ENCODE peak calls at places on chromosomes 2 and 18, in five cellular contexts. One of them, this sample, is unnamed.

GRCh38 chr2:178844269-178844668 is 37.0 kb upstream of the TTN start:
- DNase-seq in left ventricle myocardium inferior: no peak
- DNase-seq in transverse colon: no peak
- DNase-seq in ovary: no peak
- DNase-seq in MCF 10A: no peak
- DNase-seq in this sample: no peak

GRCh38 chr2:169743549-169743948 is 9.9 kb downstream of the KLHL23 start:
- DNase-seq in left ventricle myocardium inferior: no peak
- DNase-seq in transverse colon: no peak
- DNase-seq in ovary: peak; percentile 51
- DNase-seq in MCF 10A: no peak
- DNase-seq in this sample: no peak

GRCh38 chr2:189412330-189412953 is 28.8 kb upstream of the WDR75 start:
- DNase-seq in left ventricle myocardium inferior: no peak
- DNase-seq in transverse colon: peak; percentile 21
- DNase-seq in ovary: no peak
- DNase-seq in MCF 10A: peak; percentile 61
- DNase-seq in this sample: peak; percentile 45

GRCh38 chr2:19098467-19099160 is 259.8 kb downstream of the OSR1 start:
- DNase-seq in left ventricle myocardium inferior: no peak
- DNase-seq in transverse colon: no peak
- DNase-seq in ovary: no peak
- DNase-seq in MCF 10A: no peak
- DNase-seq in this sample: no peak

GRCh38 chr2:61371027-61371426 is 99.9 kb downstream of the USP34 start:
- DNase-seq in left ventricle myocardium inferior: no peak
- DNase-seq in transverse colon: no peak
- DNase-seq in ovary: no peak
- DNase-seq in MCF 10A: no peak
- DNase-seq in this sample: no peak

GRCh38 chr2:96024336-96025106 is 10.2 kb downstream of the GPAT2 start:
- DNase-seq in left ventricle myocardium inferior: no peak
- DNase-seq in transverse colon: no peak
- DNase-seq in ovary: no peak
- DNase-seq in MCF 10A: no peak
- DNase-seq in this sample: no peak

GRCh38 chr2:105809099-105809473 is 64.4 kb downstream of the NCK2 start:
- DNase-seq in left ventricle myocardium inferior: no peak
- DNase-seq in transverse colon: no peak
- DNase-seq in ovary: no peak
- DNase-seq in MCF 10A: no peak
- DNase-seq in this sample: no peak

GRCh38 chr2:150169230-150169629 is 318.2 kb downstream of the RND3 start:
- DNase-seq in left ventricle myocardium inferior: peak; percentile 32
- DNase-seq in transverse colon: no peak
- DNase-seq in ovary: no peak
- DNase-seq in MCF 10A: peak; percentile 38
- DNase-seq in this sample: no peak

GRCh38 chr2:68909793-68910674 is 38.8 kb upstream of the BMP10 start:
- DNase-seq in left ventricle myocardium inferior: peak; percentile 44
- DNase-seq in transverse colon: peak; percentile 81
- DNase-seq in ovary: peak; percentile 77
- DNase-seq in MCF 10A: peak; percentile 84
- DNase-seq in this sample: peak; percentile 56

GRCh38 chr18:77133051-77133919 is 702 bp upstream of the MBP start:
- DNase-seq in left ventricle myocardium inferior: no peak
- DNase-seq in transverse colon: peak; percentile 55
- DNase-seq in ovary: peak; percentile 70
- DNase-seq in MCF 10A: no peak
- DNase-seq in this sample: no peak

GRCh38 chr2:180255981-180256380 is 248.9 kb upstream of the CWC22 start:
- DNase-seq in left ventricle myocardium inferior: no peak
- DNase-seq in transverse colon: no peak
- DNase-seq in ovary: no peak
- DNase-seq in MCF 10A: no peak
- DNase-seq in this sample: no peak

GRCh38 chr2:111972955-111973565 is 74.7 kb downstream of the MERTK start:
- DNase-seq in left ventricle myocardium inferior: no peak
- DNase-seq in transverse colon: peak; percentile 17
- DNase-seq in ovary: no peak
- DNase-seq in MCF 10A: peak; percentile 47
- DNase-seq in this sample: no peak

GRCh38 chr2:222864296-222864695 is 3.5 kb downstream of the ACSL3 start:
- DNase-seq in left ventricle myocardium inferior: no peak
- DNase-seq in transverse colon: no peak
- DNase-seq in ovary: no peak
- DNase-seq in MCF 10A: peak; percentile 75
- DNase-seq in this sample: peak; percentile 32

GRCh38 chr2:68943581-68944568 is 8.8 kb downstream of the GKN2 start:
- DNase-seq in left ventricle myocardium inferior: no peak
- DNase-seq in transverse colon: peak; percentile 59
- DNase-seq in ovary: peak; percentile 49
- DNase-seq in MCF 10A: peak; percentile 79
- DNase-seq in this sample: peak; percentile 31

DNA sequence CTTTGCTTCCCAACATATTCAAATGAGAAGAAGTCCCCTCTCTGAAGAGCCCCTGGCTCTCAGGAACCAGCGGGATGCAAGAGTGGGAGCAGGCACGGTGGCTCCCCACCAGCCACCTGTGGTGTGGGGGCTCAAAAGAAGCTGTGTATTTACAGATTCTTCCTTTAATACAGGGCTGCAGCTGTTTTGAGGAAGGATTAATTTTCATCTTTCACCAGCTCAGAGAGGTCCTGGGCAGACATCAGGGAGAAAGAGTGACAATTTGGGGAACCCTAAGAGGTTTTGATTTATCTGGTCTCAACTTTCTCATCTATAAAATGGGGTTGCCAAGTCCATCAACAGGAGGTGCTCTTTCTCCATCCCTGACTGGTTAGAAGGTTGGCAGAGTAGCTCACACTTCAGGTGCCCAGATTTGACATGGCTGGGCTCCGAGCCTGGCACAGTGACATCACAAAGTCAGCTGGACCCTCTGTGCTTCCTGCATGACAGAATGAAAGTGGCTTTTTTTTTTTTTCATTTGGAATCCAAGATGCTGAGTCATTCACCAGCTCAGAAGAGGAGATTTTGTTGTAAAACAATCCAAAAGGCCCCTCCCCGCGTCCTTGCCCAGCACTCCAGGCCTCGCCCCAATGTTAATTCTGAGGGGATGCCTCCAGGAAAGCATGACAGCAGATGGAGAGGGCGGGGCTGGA is 15.5 kb upstream of the SIX2 start:
- DNase-seq in left ventricle myocardium inferior: no peak
- DNase-seq in transverse colon: no peak
- DNase-seq in ovary: no peak
- DNase-seq in MCF 10A: peak; percentile 96
- DNase-seq in this sample: no peak
- TF ChIP-seq CTCF in left ventricle myocardium inferior: no peak
- TF ChIP-seq CTCF in transverse colon: no peak
- TF ChIP-seq CTCF in ovary: no peak
- TF ChIP-seq CTCF in MCF 10A: peak; percentile 54
- TF ChIP-seq CTCF in this sample: no peak

GRCh38 chr2:218274586-218274985 is 4.3 kb downstream of the PNKD start:
- DNase-seq in left ventricle myocardium inferior: no peak
- DNase-seq in transverse colon: no peak
- DNase-seq in ovary: no peak
- DNase-seq in MCF 10A: no peak
- DNase-seq in this sample: no peak

GRCh38 chr2:218277921-218278320 is 7.6 kb downstream of the PNKD start:
- DNase-seq in left ventricle myocardium inferior: no peak
- DNase-seq in transverse colon: no peak
- DNase-seq in ovary: no peak
- DNase-seq in MCF 10A: no peak
- DNase-seq in this sample: no peak

GRCh38 chr2:218278531-218279360 is 8.4 kb downstream of the PNKD start:
- DNase-seq in left ventricle myocardium inferior: no peak
- DNase-seq in transverse colon: no peak
- DNase-seq in ovary: no peak
- DNase-seq in MCF 10A: no peak
- DNase-seq in this sample: no peak

GRCh38 chr2:218275368-218276072 is 5.2 kb downstream of the PNKD start:
- DNase-seq in left ventricle myocardium inferior: no peak
- DNase-seq in transverse colon: no peak
- DNase-seq in ovary: no peak
- DNase-seq in MCF 10A: no peak
- DNase-seq in this sample: no peak

DNA sequence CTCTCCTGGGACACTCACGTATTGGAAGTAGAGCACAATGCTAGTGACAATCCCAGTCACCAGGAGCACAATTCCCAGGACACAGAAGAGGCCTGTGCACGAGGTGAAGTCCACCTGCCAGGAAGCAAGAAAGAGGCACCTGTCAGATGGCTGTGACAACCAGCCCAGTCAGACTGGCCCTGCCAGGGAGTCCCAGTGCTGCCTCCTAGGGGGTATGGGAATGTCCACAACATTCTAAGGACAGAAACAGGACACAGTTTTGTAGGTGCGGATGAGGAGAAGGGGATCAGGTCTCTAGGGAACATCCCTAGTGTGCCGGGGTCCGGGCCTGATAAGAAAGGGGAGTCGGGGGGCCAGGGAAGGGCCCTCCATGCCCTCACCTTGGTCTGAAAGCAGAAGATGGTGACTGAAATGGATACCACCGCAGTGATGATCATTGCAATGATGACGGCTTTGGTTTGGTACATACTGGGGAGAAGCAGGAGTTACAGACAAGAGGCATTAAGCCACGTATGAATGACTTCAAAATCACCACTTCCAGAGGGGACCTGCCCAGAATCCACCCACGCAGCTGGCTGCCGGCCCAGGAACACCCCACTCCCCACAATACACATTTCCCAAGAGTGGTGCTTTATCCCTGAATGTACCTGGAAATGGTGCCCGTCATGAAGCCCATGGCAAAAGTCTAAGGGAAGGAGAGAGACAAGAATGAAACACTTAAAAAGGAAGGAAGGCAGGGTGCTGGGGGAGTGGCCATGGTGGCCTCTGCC is 6.9 kb downstream of the PNKD start:
- DNase-seq in left ventricle myocardium inferior: no peak
- DNase-seq in transverse colon: no peak
- DNase-seq in ovary: no peak
- DNase-seq in MCF 10A: no peak
- DNase-seq in this sample: no peak
- TF ChIP-seq CTCF in left ventricle myocardium inferior: no peak
- TF ChIP-seq CTCF in transverse colon: no peak
- TF ChIP-seq CTCF in ovary: no peak
- TF ChIP-seq CTCF in MCF 10A: no peak
- TF ChIP-seq CTCF in this sample: peak; percentile 31

DNA sequence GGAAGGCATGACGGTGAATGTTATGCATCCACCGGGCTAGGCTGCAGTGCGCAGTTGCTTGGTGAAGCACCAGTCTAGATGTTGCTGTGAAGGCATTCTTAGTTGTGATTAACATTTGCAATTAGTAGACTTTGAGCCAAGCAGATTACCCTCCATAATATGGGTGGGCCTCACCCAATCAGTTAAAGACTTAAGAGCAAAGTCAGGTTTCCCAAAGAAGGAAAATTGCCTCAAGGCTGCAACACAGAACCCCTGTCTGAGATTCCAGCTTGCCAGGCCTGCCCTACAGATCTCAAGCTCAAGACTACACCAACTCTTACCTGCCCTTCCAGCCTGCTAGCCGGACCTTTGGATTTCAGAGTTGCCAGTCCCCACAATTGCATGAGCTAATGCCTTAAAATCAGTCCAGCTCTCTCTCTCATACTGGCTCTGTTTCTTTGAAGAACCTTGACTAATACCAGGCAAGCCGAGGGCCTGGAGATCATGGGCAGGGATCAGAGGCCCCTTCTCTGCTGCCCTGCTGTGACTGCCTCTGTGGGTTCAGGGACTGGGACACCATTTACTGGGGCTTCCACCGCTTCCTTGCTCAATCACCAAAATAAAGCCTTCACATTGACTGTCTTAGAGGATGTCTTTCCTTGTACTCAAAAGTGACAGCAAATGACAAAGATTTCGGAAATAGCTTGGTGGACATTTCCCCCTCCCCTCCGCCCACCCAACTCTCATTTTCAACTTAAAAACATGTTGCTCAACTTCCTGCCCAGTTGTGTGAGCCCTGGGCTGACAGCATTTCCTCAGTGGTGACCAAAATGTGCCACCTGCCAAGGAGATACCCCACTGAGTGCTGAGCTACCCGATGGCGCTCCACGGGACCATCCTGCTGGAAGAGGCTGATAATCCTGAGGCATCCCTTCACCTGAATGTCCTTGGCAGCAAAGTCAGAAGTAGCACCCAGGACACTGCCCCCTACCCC is 86.7 kb downstream of the GALNT14 start:
- DNase-seq in left ventricle myocardium inferior: no peak
- DNase-seq in transverse colon: no peak
- DNase-seq in ovary: no peak
- DNase-seq in MCF 10A: no peak
- DNase-seq in this sample: no peak
- TF ChIP-seq CTCF in left ventricle myocardium inferior: no peak
- TF ChIP-seq CTCF in transverse colon: no peak
- TF ChIP-seq CTCF in ovary: no peak
- TF ChIP-seq CTCF in MCF 10A: no peak
- TF ChIP-seq CTCF in this sample: no peak

GRCh38 chr2:113407446-113408099 is 29.9 kb upstream of the ZNG1B start:
- DNase-seq in left ventricle myocardium inferior: no peak
- DNase-seq in transverse colon: no peak
- DNase-seq in ovary: no peak
- DNase-seq in MCF 10A: peak; percentile 48
- DNase-seq in this sample: no peak
- TF ChIP-seq CTCF in left ventricle myocardium inferior: no peak
- TF ChIP-seq CTCF in transverse colon: peak; percentile 35
- TF ChIP-seq CTCF in ovary: no peak
- TF ChIP-seq CTCF in MCF 10A: peak; percentile 35
- TF ChIP-seq CTCF in this sample: no peak

DNA sequence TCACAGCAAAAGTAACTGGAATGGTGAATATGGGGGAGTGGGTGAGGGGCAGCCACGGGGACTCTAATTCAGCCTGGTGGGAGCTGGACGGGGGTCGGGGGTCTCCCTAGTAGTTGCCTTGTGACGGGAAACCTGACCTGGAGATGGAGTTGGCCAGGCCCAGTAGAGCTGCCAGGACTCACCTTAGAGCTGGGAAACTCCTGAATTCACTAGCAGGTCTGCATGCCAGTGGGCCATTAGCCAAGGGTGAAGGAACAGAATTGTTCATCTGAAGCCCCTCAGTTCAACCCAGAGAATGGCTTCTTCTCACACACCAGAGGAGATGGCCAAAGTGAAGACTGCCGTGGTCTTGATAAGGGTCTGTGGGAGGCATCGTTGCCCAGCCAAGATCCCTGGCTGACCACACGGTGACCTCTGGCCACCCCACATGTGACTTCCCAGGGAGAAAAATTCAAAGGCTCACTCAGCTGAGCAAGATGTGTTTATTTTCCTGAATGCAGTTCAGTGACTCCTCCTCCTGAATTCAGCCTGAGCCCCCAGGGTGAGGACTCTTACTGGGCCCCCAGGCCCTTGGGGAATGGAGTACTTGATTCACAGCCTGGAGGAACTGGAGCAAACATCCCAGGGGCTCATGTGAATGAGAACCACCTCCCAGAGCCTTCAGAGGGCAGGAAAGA is 25.1 kb downstream of the MOCOS start:
- DNase-seq in left ventricle myocardium inferior: no peak
- DNase-seq in transverse colon: no peak
- DNase-seq in ovary: peak; percentile 75
- DNase-seq in MCF 10A: no peak
- DNase-seq in this sample: no peak
- TF ChIP-seq CTCF in left ventricle myocardium inferior: peak; percentile 26
- TF ChIP-seq CTCF in transverse colon: no peak
- TF ChIP-seq CTCF in ovary: no peak
- TF ChIP-seq CTCF in MCF 10A: no peak
- TF ChIP-seq CTCF in this sample: no peak